ENCODE peak calls at places on chromosomes 5 and 9, in four cellular contexts. A is esophagus squamous epithelium, T is DMS153, J is ELR. D is an unnamed sample.

GRCh38 chr9:113454914-113455761 is 8.4 kb upstream of the RGS3 start:
- DNase-seq in A (no peak), T (no peak), J (peak), D (no peak)

GRCh38 chr9:91222457-91222856 is 139.3 kb downstream of the AUH start:
- DNase-seq in A (no peak), T (no peak), J (no peak), D (no peak)

GRCh38 chr5:10486511-10487344 is 45.0 kb downstream of the ROPN1L start:
- DNase-seq in A (no peak), T (no peak), J (no peak), D (no peak)

GRCh38 chr5:136155769-136156168 is 23.1 kb downstream of the SMAD5 start:
- DNase-seq in A (no peak), T (no peak), J (peak), D (no peak)

GRCh38 chr5:159638954-159639559 is 277.2 kb upstream of the ADRA1B start:
- DNase-seq in A (no peak), T (no peak), J (no peak), D (no peak)

GRCh38 chr5:155150012-155150411 is 136.5 kb downstream of the KIF4B start:
- DNase-seq in A (no peak), T (no peak), J (no peak), D (no peak)

GRCh38 chr9:97907051-97907450 is 15.2 kb downstream of the TRMO start:
- DNase-seq in A (no peak), T (no peak), J (no peak), D (no peak)

GRCh38 chr9:34957492-34958410 is at the start of gene PHF24:
- DNase-seq in A (no peak), T (no peak), J (peak), D (no peak)

GRCh38 chr5:145936401-145937131 is at the start of gene SH3RF2:
- DNase-seq in A (no peak), T (no peak), J (peak), D (no peak)

GRCh38 chr9:122954253-122954691 is 13.5 kb downstream of the RABGAP1 start:
- DNase-seq in A (no peak), T (no peak), J (peak), D (no peak)

GRCh38 chr5:176985516-176985915 is 21.1 kb downstream of the UIMC1 start:
- DNase-seq in A (no peak), T (no peak), J (no peak), D (no peak)

GRCh38 chr9:91312717-91313325 is 48.9 kb downstream of the AUH start:
- DNase-seq in A (no peak), T (no peak), J (no peak), D (no peak)

GRCh38 chr9:80077059-80077458 is 505.3 kb downstream of the TLE4 start:
- DNase-seq in A (no peak), T (no peak), J (no peak), D (no peak)

GRCh38 chr9:69173891-69174644 is at the start of gene TJP2:
- DNase-seq in A (no peak), T (no peak), J (peak), D (no peak)

GRCh38 chr9:19682416-19682815 is 106.4 kb downstream of the SLC24A2 start:
- DNase-seq in A (no peak), T (no peak), J (no peak), D (no peak)

GRCh38 chr5:44942524-44943001 is 133.8 kb downstream of the MRPS30 start:
- DNase-seq in A (no peak), T (no peak), J (peak), D (no peak)

GRCh38 chr9:69485466-69485865 is 160.5 kb downstream of the ENTREP1 start:
- DNase-seq in A (no peak), T (no peak), J (no peak), D (no peak)

GRCh38 chr9:88530051-88530450 is 4.9 kb upstream of the NXNL2 start:
- DNase-seq in A (no peak), T (no peak), J (peak), D (no peak)

GRCh38 chr5:78268361-78268760 is 26.1 kb downstream of the AP3B1 start:
- DNase-seq in A (no peak), T (no peak), J (no peak), D (no peak)

GRCh38 chr9:98146101-98146991 is 27.3 kb upstream of the TRIM14 start:
- DNase-seq in A (no peak), T (peak), J (peak), D (no peak)

GRCh38 chr9:82939451-82939850 is 123.5 kb downstream of the RASEF start:
- DNase-seq in A (no peak), T (peak), J (no peak), D (no peak)

GRCh38 chr5:89342106-89342876 is 459.3 kb upstream of the MEF2C start:
- DNase-seq in A (no peak), T (no peak), J (peak), D (no peak)

GRCh38 chr9:105425817-105426433 is 21.9 kb upstream of the FSD1L start:
- DNase-seq in A (no peak), T (no peak), J (peak), D (no peak)

GRCh38 chr9:120481248-120481647 is 98.7 kb downstream of the CDK5RAP2 start:
- DNase-seq in A (no peak), T (no peak), J (no peak), D (no peak)

GRCh38 chr5:60852940-60853339 is 8.9 kb upstream of the ELOVL7 start:
- DNase-seq in A (no peak), T (no peak), J (no peak), D (no peak)

D was measured in cerebellar nuclear complex.